ENCODE peak calls at places on chromosomes 6 and 20, in four cellular contexts. F is naive thymus-derived CD4-positive, alpha-beta T cell; O is prostate gland; N is Panc1. J is an unnamed sample.
A peak's percentile ranks its signal among the peaks of the same experiment; 100 is the strongest.

GRCh38 chr6:117919775-117920492 is 12.9 kb downstream of the SLC35F1 start:
- DNase-seq in O (peak; percentile 17), N (no peak), F (no peak), J (no peak)

GRCh38 chr20:2729791-2730190 is 37.2 kb downstream of the EBF4 start:
- DNase-seq in F (no peak), N (no peak), O (no peak), J (no peak)

GRCh38 chr20:51287628-51288413 is 254.7 kb downstream of the NFATC2 start:
- DNase-seq in N (no peak), O (no peak), F (no peak), J (no peak)

GRCh38 chr20:1982666-1983065 is 11.2 kb downstream of the PDYN start:
- DNase-seq in F (no peak), N (no peak), O (no peak), J (no peak)

GRCh38 chr20:23086056-23086551 is at the start of gene CD93:
- DNase-seq in F (no peak), O (no peak), N (no peak), J (peak; percentile 7)

GRCh38 chr6:143940011-143940597 is 68.0 kb downstream of the PLAGL1 start:
- DNase-seq in O (no peak), F (peak; percentile 69), N (peak; percentile 28), J (peak; percentile 49)

GRCh38 chr6:16712250-16712930 is 48.9 kb downstream of the ATXN1 start:
- DNase-seq in F (no peak), N (no peak), O (no peak), J (no peak)

GRCh38 chr6:33453361-33454008 is 891 bp upstream of the ZBTB9 start:
- DNase-seq in O (no peak), F (no peak), N (no peak), J (no peak)

GRCh38 chr6:106381871-106382270 is 21.4 kb downstream of the CRYBG1 start:
- DNase-seq in O (no peak), F (peak; percentile 1), N (no peak), J (no peak)

GRCh38 chr6:72376736-72377135 is 245.1 kb upstream of the KCNQ5 start:
- DNase-seq in N (no peak), O (no peak), F (no peak), J (no peak)

GRCh38 chr6:79034865-79035264 is 43.2 kb downstream of the PHIP start:
- DNase-seq in F (no peak), N (no peak), O (no peak), J (no peak)

GRCh38 chr6:169891846-169892245 is 140.4 kb downstream of the ERMARD start:
- DNase-seq in F (no peak), N (no peak), O (no peak), J (no peak)

GRCh38 chr6:53628354-53629119 is 37.0 kb downstream of the KLHL31 start:
- DNase-seq in F (no peak), O (peak; percentile 75), N (no peak), J (no peak)

GRCh38 chr20:34099675-34100074 is 12.4 kb downstream of the EIF2S2 start:
- DNase-seq in F (no peak), O (no peak), N (no peak), J (no peak)

GRCh38 chr20:34095825-34096224 is 16.2 kb downstream of the EIF2S2 start:
- DNase-seq in F (no peak), N (no peak), O (no peak), J (no peak)

GRCh38 chr20:34093895-34094294 is 18.1 kb downstream of the EIF2S2 start:
- DNase-seq in O (no peak), N (no peak), F (no peak), J (no peak)

GRCh38 chr20:34098570-34098969 is 13.5 kb downstream of the EIF2S2 start:
- DNase-seq in F (no peak), O (no peak), N (no peak), J (no peak)

GRCh38 chr20:34096699-34097420 is 15.2 kb downstream of the EIF2S2 start:
- DNase-seq in N (no peak), O (no peak), F (no peak), J (no peak)
- H3K36me3 ChIP-seq in N (peaks cover 62% of the 10 kb centered on the region), O (peaks cover 3% of the 10 kb centered on the region), F (peaks cover 27% of the 10 kb centered on the region), J (peaks cover 51% of the 10 kb centered on the region)

DNA sequence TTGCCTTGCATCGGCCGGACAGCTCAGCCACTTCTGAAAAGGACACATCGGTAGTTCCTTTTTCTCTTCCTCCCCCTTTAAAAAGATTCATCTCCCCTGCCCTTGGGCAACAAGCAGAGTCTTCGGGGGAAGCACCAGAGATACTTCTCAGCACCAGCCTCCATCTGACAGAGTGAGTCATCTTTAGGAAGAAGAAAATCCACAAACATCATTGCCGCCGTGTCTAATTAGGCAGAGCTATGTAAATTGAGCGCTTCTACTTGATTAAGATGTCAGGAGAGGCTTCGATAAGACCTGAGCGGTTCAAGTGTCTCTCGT is 186.4 kb downstream of the TAF4 start:
- DNase-seq in O (no peak), F (no peak), N (no peak), J (no peak)
- H3K27ac ChIP-seq in O (no peak overlapping the region), F (no peak overlapping the region), N (no peak overlapping the region), J (no peak overlapping the region)

GRCh38 chr20:45341939-45342862 is 6.0 kb downstream of the SDC4 start:
- DNase-seq in F (no peak), N (no peak), O (peak; percentile 86), J (no peak)
- H3K4me1 ChIP-seq in F (no peaks in the 10 kb centered on the region), N (peaks cover 97% of the 10 kb centered on the region), O (peaks cover 32% of the 10 kb centered on the region), J (peaks cover 1% of the 10 kb centered on the region)

GRCh38 chr6:167921831-167922230 is 75.6 kb upstream of the KIF25 start:
- DNase-seq in F (no peak), N (no peak), O (no peak), J (no peak)
- H3K36me3 ChIP-seq in F (no peaks in the 10 kb centered on the region), N (peaks cover 39% of the 10 kb centered on the region), O (peaks cover 4% of the 10 kb centered on the region), J (peaks cover 6% of the 10 kb centered on the region)

DNA sequence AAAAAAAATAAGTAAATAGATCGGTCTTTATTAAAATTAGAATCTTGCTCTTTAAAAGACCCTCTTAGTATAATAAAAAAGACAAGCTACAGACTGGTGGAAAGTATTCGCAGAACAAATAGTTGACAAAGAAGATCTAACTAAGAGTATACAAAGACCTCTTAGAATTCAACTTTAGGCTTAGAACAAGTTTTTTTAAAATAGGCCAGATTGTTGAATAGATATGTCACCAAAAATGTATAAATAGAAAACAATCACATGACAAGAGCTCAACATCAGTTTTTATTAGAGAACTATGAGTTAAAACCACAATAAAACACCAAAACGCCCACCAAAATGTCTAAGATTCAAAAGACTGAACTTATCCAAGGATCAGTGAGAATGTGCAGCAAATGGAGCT is 632.7 kb upstream of the PTCHD4 start:
- DNase-seq in F (no peak), N (no peak), O (no peak), J (no peak)
- H3K27ac ChIP-seq in F (no peak overlapping the region), N (no peak overlapping the region), O (no peak overlapping the region), J (no peak overlapping the region)

GRCh38 chr6:110873981-110874879 is at the start of gene AMD1:
- DNase-seq in O (peak; percentile 99), F (peak; percentile 97), N (peak; percentile 96), J (peak; percentile 92)
- H3K4me1 ChIP-seq in O (no peaks in the 10 kb centered on the region), F (peaks cover 26% of the 10 kb centered on the region), N (peaks cover 24% of the 10 kb centered on the region), J (peaks cover 31% of the 10 kb centered on the region)